ENCODE peak calls at places on chromosomes 6 and 20, in seven cellular contexts. O, G, X, R, S, W and V are unnamed samples.

GRCh38 chr20:652611-653109 is 340 bp downstream of the SRXN1 start:
- DNase-seq in O (peak; percentile 44), G (no peak), X (peak; percentile 62), R (peak; percentile 51), S (no peak), W (no peak), V (no peak)

GRCh38 chr20:6919792-6920468 is 152.4 kb downstream of the BMP2 start:
- DNase-seq in O (no peak), G (no peak), X (no peak), R (no peak), S (no peak), W (no peak), V (no peak)

GRCh38 chr20:37343212-37343993 is 2.5 kb upstream of the SRC start:
- DNase-seq in O (no peak), G (no peak), X (no peak), R (no peak), S (no peak), W (no peak), V (no peak)

GRCh38 chr6:32151131-32151884 is 431 bp downstream of the PRRT1 start:
- DNase-seq in O (no peak), G (no peak), X (no peak), R (no peak), S (no peak), W (no peak), V (no peak)

GRCh38 chr20:17747431-17747846 is 47.7 kb downstream of the BANF2 start:
- DNase-seq in O (peak; percentile 94), G (no peak), X (no peak), R (peak; percentile 90), S (no peak), W (peak; percentile 20), V (no peak)

GRCh38 chr20:46703435-46703834 is 6.0 kb upstream of the SLC2A10 start:
- DNase-seq in O (no peak), G (no peak), X (no peak), R (no peak), S (no peak), W (peak; percentile 54), V (no peak)

GRCh38 chr6:137181876-137182653 is 8.6 kb upstream of the IL22RA2 start:
- DNase-seq in O (no peak), G (no peak), X (peak; percentile 19), R (no peak), S (no peak), W (no peak), V (no peak)

GRCh38 chr20:63402178-63402859 is 41.2 kb upstream of the CHRNA4 start:
- DNase-seq in O (no peak), G (no peak), X (no peak), R (no peak), S (no peak), W (no peak), V (no peak)

GRCh38 chr6:79313254-79313653 is 78.8 kb upstream of the HMGN3 start:
- DNase-seq in O (no peak), G (no peak), X (no peak), R (no peak), S (no peak), W (peak; percentile 91), V (no peak)

GRCh38 chr6:56582246-56582645 is 60.4 kb downstream of the DST start:
- DNase-seq in O (no peak), G (no peak), X (no peak), R (no peak), S (no peak), W (no peak), V (no peak)

GRCh38 chr6:97850458-97851218 is 567.6 kb upstream of the MMS22L start:
- DNase-seq in O (no peak), G (no peak), X (no peak), R (no peak), S (no peak), W (no peak), V (peak; percentile 85)

GRCh38 chr20:57535297-57535696 is 10.4 kb upstream of the CTCFL start:
- DNase-seq in O (no peak), G (no peak), X (no peak), R (no peak), S (no peak), W (no peak), V (no peak)
- H4K8ac ChIP-seq in O (no peak overlapping the region), G (no peak overlapping the region), X (no peak overlapping the region), R (no peak overlapping the region), S (no peak overlapping the region), W (no peak overlapping the region), V (no peak overlapping the region)

GRCh38 chr6:144921206-144921975 is 636.3 kb downstream of the UTRN start:
- DNase-seq in O (no peak), G (no peak), X (no peak), R (no peak), S (no peak), W (no peak), V (no peak)
- H4K8ac ChIP-seq in O (no peak overlapping the region), G (no peak overlapping the region), X (no peak overlapping the region), R (no peak overlapping the region), S (no peak overlapping the region), W (no peak overlapping the region), V (no peak overlapping the region)

GRCh38 chr6:128379577-128379976 is 140.8 kb downstream of the PTPRK start:
- DNase-seq in O (no peak), G (no peak), X (no peak), R (no peak), S (no peak), W (no peak), V (no peak)
- H4K8ac ChIP-seq in O (no peak overlapping the region), G (no peak overlapping the region), X (no peak overlapping the region), R (no peak overlapping the region), S (no peak overlapping the region), W (no peak overlapping the region), V (no peak overlapping the region)

GRCh38 chr20:23021941-23022340 is 13.2 kb upstream of the SSTR4 start:
- DNase-seq in O (peak; percentile 10), G (no peak), X (no peak), R (peak; percentile 14), S (no peak), W (no peak), V (no peak)

GRCh38 chr20:23023621-23024187 is 11.4 kb upstream of the SSTR4 start:
- DNase-seq in O (no peak), G (peak; percentile 60), X (peak; percentile 50), R (no peak), S (no peak), W (no peak), V (no peak)

GRCh38 chr20:23027721-23028120 is 7.4 kb upstream of the SSTR4 start:
- DNase-seq in O (no peak), G (no peak), X (no peak), R (no peak), S (no peak), W (no peak), V (no peak)

GRCh38 chr20:23022849-23023248 is 12.3 kb upstream of the SSTR4 start:
- DNase-seq in O (no peak), G (no peak), X (no peak), R (no peak), S (no peak), W (no peak), V (no peak)

GRCh38 chr20:23024701-23025100 is 10.4 kb upstream of the SSTR4 start:
- DNase-seq in O (peak; percentile 12), G (no peak), X (peak; percentile 74), R (no peak), S (no peak), W (no peak), V (no peak)
- H4K8ac ChIP-seq in O (no peak overlapping the region), G (no peak overlapping the region), X (no peak overlapping the region), R (no peak overlapping the region), S (no peak overlapping the region), W (no peak overlapping the region), V (no peak overlapping the region)

DNA sequence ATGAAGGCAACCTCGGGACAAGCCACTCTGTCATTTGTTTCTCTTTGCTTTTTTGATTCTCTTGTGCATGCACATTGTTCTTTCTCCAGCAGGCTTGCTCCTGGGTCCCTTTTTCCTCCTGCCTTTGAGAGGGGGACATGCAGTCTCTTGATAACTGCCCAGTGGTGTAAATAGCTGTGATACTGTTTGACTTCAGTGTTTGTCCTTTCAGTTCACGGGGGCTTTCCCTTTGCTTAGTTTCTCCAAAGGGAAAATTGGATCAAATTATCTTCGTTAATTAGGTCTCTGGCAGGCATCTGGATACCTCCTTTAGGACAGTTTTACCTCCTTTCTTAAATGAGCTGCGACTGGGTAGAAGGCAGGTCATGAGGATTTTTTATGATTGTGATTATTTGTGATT is 41.5 kb downstream of the RALGAPB start:
- DNase-seq in O (no peak), G (no peak), X (no peak), R (no peak), S (no peak), W (no peak), V (no peak)
- H4K8ac ChIP-seq in O (no peak overlapping the region), G (no peak overlapping the region), X (no peak overlapping the region), R (no peak overlapping the region), S (no peak overlapping the region), W (no peak overlapping the region), V (no peak overlapping the region)

GRCh38 chr6:68639826-68640505 is 4.9 kb downstream of the ADGRB3 start:
- DNase-seq in O (no peak), G (no peak), X (peak; percentile 11), R (peak; percentile 39), S (no peak), W (no peak), V (no peak)
- H4K8ac ChIP-seq in O (no peak overlapping the region), G (no peak overlapping the region), X (no peak overlapping the region), R (no peak overlapping the region), S (no peak overlapping the region), W (no peak overlapping the region), V (no peak overlapping the region)

GRCh38 chr6:38157905-38158304 is 338.4 kb downstream of the ZFAND3 start:
- DNase-seq in O (no peak), G (no peak), X (no peak), R (no peak), S (no peak), W (no peak), V (no peak)
- H4K8ac ChIP-seq in O (no peak overlapping the region), G (no peak overlapping the region), X (no peak overlapping the region), R (no peak overlapping the region), S (no peak overlapping the region), W (no peak overlapping the region), V (no peak overlapping the region)

GRCh38 chr6:9252784-9253183 is 817.4 kb upstream of the SLC35B3 start:
- DNase-seq in O (no peak), G (peak; percentile 27), X (peak; percentile 68), R (no peak), S (no peak), W (no peak), V (no peak)
- H4K8ac ChIP-seq in O (no peak overlapping the region), G (no peak overlapping the region), X (no peak overlapping the region), R (no peak overlapping the region), S (no peak overlapping the region), W (no peak overlapping the region), V (no peak overlapping the region)

DNA sequence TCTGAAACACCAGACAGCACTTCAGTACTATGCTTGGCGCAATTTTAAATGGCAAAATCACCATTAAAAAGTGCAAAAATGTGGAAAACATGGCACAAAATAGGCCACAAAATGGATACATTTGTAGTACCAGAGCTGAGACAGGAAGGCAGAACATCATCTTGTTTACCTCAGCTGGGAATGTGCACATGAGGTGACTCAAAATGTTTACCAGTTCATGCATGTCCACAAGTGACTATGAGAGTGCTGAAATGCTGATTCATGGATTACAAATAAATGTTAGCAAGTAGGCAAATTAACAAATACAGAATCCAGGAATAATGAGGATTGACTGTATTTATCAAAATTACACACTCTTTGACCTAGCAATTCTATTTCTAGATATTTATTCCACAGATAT is 201.6 kb downstream of the ISM1 start:
- DNase-seq in O (peak; percentile 11), G (no peak), X (no peak), R (peak; percentile 44), S (no peak), W (no peak), V (no peak)
- H4K8ac ChIP-seq in O (no peak overlapping the region), G (no peak overlapping the region), X (no peak overlapping the region), R (no peak overlapping the region), S (no peak overlapping the region), W (no peak overlapping the region), V (no peak overlapping the region)